ENCODE peak calls at places on chromosomes 4 and X, in five cellular contexts. G, X, V, I and P are unnamed samples.

GRCh38 chr4:126627255-126627654 is 1005.5 kb upstream of the INTU start:
- DNase-seq in G (peak), X (no peak), V (peak), I (no peak), P (no peak)

GRCh38 chr4:53050361-53050774 is 188.3 kb downstream of the RASL11B start:
- DNase-seq in G (no peak), X (no peak), V (no peak), I (no peak), P (no peak)

GRCh38 chr4:12562016-12562415 is 922.1 kb downstream of the RAB28 start:
- DNase-seq in G (peak), X (no peak), V (no peak), I (no peak), P (no peak)

GRCh38 chrX:29948653-29949052 is 266.7 kb upstream of the MAGEB2 start:
- DNase-seq in G (no peak), X (no peak), V (peak), I (no peak), P (no peak)

GRCh38 chr4:125497861-125498260 is 183.1 kb downstream of the FAT4 start:
- DNase-seq in G (no peak), X (no peak), V (no peak), I (no peak), P (no peak)

GRCh38 chr4:186854256-186854655 is 130.6 kb upstream of the FAT1 start:
- DNase-seq in G (no peak), X (no peak), V (peak), I (no peak), P (no peak)

GRCh38 chr4:27128431-27128830 is 267.8 kb downstream of the STIM2 start:
- DNase-seq in G (no peak), X (no peak), V (no peak), I (no peak), P (no peak)

GRCh38 chr4:89308161-89308500 is 531 bp upstream of the GPRIN3 start:
- DNase-seq in G (no peak), X (no peak), V (peak), I (no peak), P (no peak)

GRCh38 chr4:8705161-8706145 is 112.9 kb downstream of the CPZ start:
- DNase-seq in G (no peak), X (no peak), V (no peak), I (no peak), P (no peak)

GRCh38 chr4:173522160-173522873 is 7.7 kb downstream of the HAND2 start:
- DNase-seq in G (no peak), X (no peak), V (peak), I (no peak), P (no peak)

GRCh38 chrX:154352012-154352401 is 22.4 kb downstream of the FLNA start:
- DNase-seq in G (no peak), X (no peak), V (no peak), I (no peak), P (no peak)

GRCh38 chr4:165972747-165973146 is 99.7 kb downstream of the TLL1 start:
- DNase-seq in G (peak), X (no peak), V (peak), I (no peak), P (no peak)

GRCh38 chr4:145881991-145882390 is 56.6 kb downstream of the ZNF827 start:
- DNase-seq in G (peak), X (no peak), V (no peak), I (no peak), P (no peak)

GRCh38 chrX:130393451-130394074 is 8.1 kb upstream of the GPR119 start:
- DNase-seq in G (peak), X (peak), V (peak), I (no peak), P (no peak)

GRCh38 chr4:155809835-155810234 is 51.0 kb downstream of the GUCY1B1 start:
- DNase-seq in G (peak), X (peak), V (peak), I (no peak), P (peak)

GRCh38 chrX:109472939-109473713 is 8.8 kb downstream of the GUCY2F start:
- DNase-seq in G (peak), X (no peak), V (peak), I (no peak), P (no peak)

GRCh38 chrX:53445977-53446376 is 11.8 kb upstream of the HSD17B10 start:
- DNase-seq in G (peak), X (no peak), V (peak), I (no peak), P (peak)

GRCh38 chrX:134423606-134424005 is 36.4 kb upstream of the HPRT1 start:
- DNase-seq in G (peak), X (no peak), V (peak), I (no peak), P (no peak)

GRCh38 chrX:116526010-116526409 is 63.2 kb upstream of the CT83 start:
- DNase-seq in G (no peak), X (no peak), V (no peak), I (no peak), P (no peak)

GRCh38 chrX:40508560-40508959 is 72.2 kb upstream of the ATP6AP2 start:
- DNase-seq in G (no peak), X (no peak), V (no peak), I (no peak), P (no peak)

GRCh38 chr4:112517067-112517588 is 1.1 kb upstream of the NEUROG2 start:
- DNase-seq in G (no peak), X (no peak), V (no peak), I (no peak), P (no peak)

GRCh38 chrX:57641338-57641737 is 38.7 kb downstream of the NLRP2B start:
- DNase-seq in G (no peak), X (no peak), V (no peak), I (no peak), P (no peak)

GRCh38 chr4:74161676-74162450 is 3.9 kb downstream of the MTHFD2L start:
- DNase-seq in G (peak), X (no peak), V (peak), I (no peak), P (no peak)

GRCh38 chr4:119854364-119854763 is 212.3 kb downstream of the MAD2L1 start:
- DNase-seq in G (no peak), X (no peak), V (peak), I (no peak), P (no peak)